ENCODE peak calls at places on chromosomes 1 and 21, in eight cellular contexts. Q is GM13977, D is AG10803, S is non-pigmented ciliary epithelial cell, T is Ammon's horn, Y is NCI-H510A treated with DMSO at 0.1 percent for 48 hours, B is foreskin fibroblast, V is Peyer's patch. X is an unnamed sample.

GRCh38 chr1:219189021-219189824 is 15.5 kb downstream of the LYPLAL1 start:
- DNase-seq in Q (peak; percentile 39), D (peak; percentile 48), S (no peak), T (peak; percentile 15), Y (no peak), B (peak; percentile 79), V (no peak), X (no peak)

GRCh38 chr21:15521644-15522001 is 208.2 kb upstream of the USP25 start:
- DNase-seq in Q (no peak), D (no peak), S (no peak), T (no peak), Y (no peak), B (no peak), V (no peak), X (no peak)

GRCh38 chr1:109761227-109762038 is 2.3 kb downstream of the EPS8L3 start:
- DNase-seq in Q (no peak), D (no peak), S (no peak), T (no peak), Y (no peak), B (no peak), V (no peak), X (no peak)

GRCh38 chr1:54694771-54695170 is 20.9 kb upstream of the TTC4 start:
- DNase-seq in Q (no peak), D (no peak), S (no peak), T (no peak), Y (no peak), B (no peak), V (no peak), X (no peak)

GRCh38 chr1:110487676-110488075 is 31.3 kb downstream of the KCNA10 start:
- DNase-seq in Q (no peak), D (no peak), S (no peak), T (no peak), Y (no peak), B (no peak), V (no peak), X (no peak)

GRCh38 chr1:207313131-207313530 is 8.3 kb upstream of the CD55 start:
- DNase-seq in Q (no peak), D (peak; percentile 78), S (no peak), T (no peak), Y (no peak), B (peak; percentile 50), V (no peak), X (no peak)

GRCh38 chr1:25926731-25927496 is 20.7 kb upstream of the STMN1 start:
- DNase-seq in Q (no peak), D (no peak), S (no peak), T (peak; percentile 70), Y (no peak), B (no peak), V (no peak), X (no peak)

GRCh38 chr1:76075877-76076276 is 1.3 kb downstream of the ST6GALNAC3 start:
- DNase-seq in Q (no peak), D (no peak), S (no peak), T (no peak), Y (no peak), B (peak; percentile 62), V (no peak), X (peak; percentile 96)

GRCh38 chr1:18144921-18145699 is 37.5 kb downstream of the IGSF21 start:
- DNase-seq in Q (no peak), D (peak; percentile 7), S (no peak), T (no peak), Y (no peak), B (peak; percentile 7), V (no peak), X (no peak)

GRCh38 chr1:202046227-202046626 is 35.8 kb downstream of the ELF3 start:
- DNase-seq in Q (no peak), D (no peak), S (no peak), T (no peak), Y (peak; percentile 97), B (no peak), V (no peak), X (no peak)

GRCh38 chr1:116110507-116111195 is 548 bp upstream of the MAB21L3 start:
- DNase-seq in Q (peak; percentile 38), D (no peak), S (no peak), T (no peak), Y (no peak), B (no peak), V (no peak), X (no peak)

GRCh38 chr1:94609619-94610018 is 68.1 kb upstream of the F3 start:
- DNase-seq in Q (no peak), D (no peak), S (no peak), T (no peak), Y (no peak), B (no peak), V (no peak), X (no peak)

GRCh38 chr1:62687421-62687902 is 724 bp downstream of the DOCK7 start:
- DNase-seq in Q (peak; percentile 53), D (peak; percentile 35), S (no peak), T (peak; percentile 44), Y (peak; percentile 58), B (peak; percentile 56), V (peak; percentile 21), X (peak; percentile 40)

GRCh38 chr1:182260516-182260915 is 131.1 kb downstream of the GLUL start:
- DNase-seq in Q (no peak), D (no peak), S (no peak), T (no peak), Y (no peak), B (no peak), V (no peak), X (peak; percentile 9)

GRCh38 chr1:90810006-90810405 is 92.9 kb upstream of the BARHL2 start:
- DNase-seq in Q (no peak), D (no peak), S (no peak), T (no peak), Y (no peak), B (no peak), V (no peak), X (no peak)

GRCh38 chr1:41294213-41294612 is 52.1 kb upstream of the SCMH1 start:
- DNase-seq in Q (no peak), D (no peak), S (no peak), T (no peak), Y (no peak), B (no peak), V (no peak), X (no peak)

GRCh38 chr21:29656504-29657227 is 283.1 kb downstream of the GRIK1 start:
- DNase-seq in Q (no peak), D (peak; percentile 63), S (no peak), T (no peak), Y (no peak), B (peak; percentile 69), V (no peak), X (peak; percentile 81)

GRCh38 chr1:246219508-246220030 is 287.5 kb downstream of the SMYD3 start:
- DNase-seq in Q (peak; percentile 36), D (peak; percentile 21), S (no peak), T (no peak), Y (peak; percentile 76), B (peak; percentile 41), V (no peak), X (no peak)

GRCh38 chr1:233295775-233296322 is 324 bp upstream of the PCNX2 start:
- DNase-seq in Q (no peak), D (peak; percentile 47), S (peak; percentile 13), T (no peak), Y (no peak), B (peak; percentile 83), V (no peak), X (peak; percentile 41)

GRCh38 chr1:177334276-177334675 is 163.5 kb downstream of the BRINP2 start:
- DNase-seq in Q (no peak), D (no peak), S (no peak), T (no peak), Y (no peak), B (peak; percentile 32), V (no peak), X (no peak)

GRCh38 chr1:39816431-39817090 is 27.9 kb upstream of the BMP8B start:
- DNase-seq in Q (peak; percentile 78), D (peak; percentile 79), S (no peak), T (peak; percentile 55), Y (peak; percentile 100), B (peak; percentile 84), V (peak; percentile 71), X (peak; percentile 64)

GRCh38 chr1:200641175-200641489 is 20.6 kb upstream of the KIF14 start:
- DNase-seq in Q (no peak), D (peak; percentile 23), S (no peak), T (no peak), Y (no peak), B (peak; percentile 20), V (no peak), X (no peak)

GRCh38 chr21:46182548-46183336 is 1.5 kb downstream of the SPATC1L start:
- DNase-seq in Q (no peak), D (no peak), S (no peak), T (no peak), Y (no peak), B (peak; percentile 68), V (peak; percentile 16), X (no peak)

GRCh38 chr1:182552527-182552926 is 36.5 kb downstream of the RNASEL start:
- DNase-seq in Q (no peak), D (peak; percentile 3), S (no peak), T (no peak), Y (no peak), B (peak; percentile 5), V (no peak), X (no peak)

GRCh38 chr1:234899041-234899787 is 229.4 kb downstream of the TOMM20 start:
- DNase-seq in Q (no peak), D (peak; percentile 60), S (no peak), T (no peak), Y (peak; percentile 94), B (peak; percentile 80), V (no peak), X (no peak)

GRCh38 chr1:184116287-184116686 is 64.8 kb downstream of the TSEN15 start:
- DNase-seq in Q (no peak), D (no peak), S (no peak), T (no peak), Y (peak; percentile 6), B (no peak), V (no peak), X (no peak)

GRCh38 chr1:109530457-109531204 is 9.0 kb upstream of the GPR61 start:
- DNase-seq in Q (no peak), D (no peak), S (no peak), T (peak; percentile 58), Y (peak; percentile 43), B (peak; percentile 63), V (no peak), X (no peak)

GRCh38 chr1:29050141-29050540 is 73.6 kb downstream of the TMEM200B start:
- DNase-seq in Q (no peak), D (peak; percentile 59), S (no peak), T (peak; percentile 38), Y (no peak), B (peak; percentile 11), V (no peak), X (no peak)

GRCh38 chr1:231493421-231494185 is 34.9 kb upstream of the TSNAX start:
- DNase-seq in Q (peak; percentile 46), D (peak; percentile 13), S (no peak), T (no peak), Y (no peak), B (peak; percentile 11), V (no peak), X (no peak)

GRCh38 chr1:221644176-221644510 is 97.7 kb downstream of the DUSP10 start:
- DNase-seq in Q (no peak), D (no peak), S (no peak), T (no peak), Y (no peak), B (no peak), V (no peak), X (no peak)

X was measured in AML-193.